ENCODE peak calls at places on chromosome 6, in seven cellular contexts. J, X, M, K, I, L and U are unnamed samples.
A peak's percentile ranks its signal among the peaks of the same experiment; 100 is the strongest.

GRCh38 chr6:112320561-112321300 is 26.4 kb upstream of the RFPL4B start:
- DNase-seq in J (no peak), X (no peak), M (no peak), K (no peak), I (no peak), L (no peak), U (no peak)

GRCh38 chr6:109073344-109074235 is 21.1 kb downstream of the SESN1 start:
- DNase-seq in J (peak; percentile 38), X (peak; percentile 55), M (no peak), K (peak; percentile 67), I (no peak), L (peak; percentile 27), U (peak; percentile 56)

GRCh38 chr6:1624071-1624847 is 14.5 kb downstream of the FOXC1 start:
- DNase-seq in J (no peak), X (no peak), M (no peak), K (no peak), I (no peak), L (no peak), U (no peak)

GRCh38 chr6:119587537-119587936 is 238.0 kb upstream of the MAN1A1 start:
- DNase-seq in J (no peak), X (no peak), M (no peak), K (no peak), I (no peak), L (no peak), U (peak; percentile 3)

GRCh38 chr6:22613695-22614094 is 44.3 kb downstream of the HDGFL1 start:
- DNase-seq in J (no peak), X (no peak), M (no peak), K (no peak), I (no peak), L (no peak), U (no peak)

GRCh38 chr6:135853227-135853626 is 1.7 kb downstream of the PDE7B start:
- DNase-seq in J (no peak), X (no peak), M (no peak), K (no peak), I (no peak), L (no peak), U (no peak)

GRCh38 chr6:47780510-47781356 is 1.1 kb upstream of the OPN5 start:
- DNase-seq in J (peak; percentile 32), X (peak; percentile 23), M (peak; percentile 3), K (peak; percentile 62), I (no peak), L (no peak), U (peak; percentile 66)

GRCh38 chr6:78598966-78599365 is 268.4 kb upstream of the IRAK1BP1 start:
- DNase-seq in J (no peak), X (no peak), M (peak; percentile 5), K (no peak), I (no peak), L (no peak), U (peak; percentile 98)

GRCh38 chr6:151389640-151390275 is 1.6 kb downstream of the ZBTB2 start:
- DNase-seq in J (no peak), X (peak; percentile 65), M (no peak), K (peak; percentile 64), I (no peak), L (peak; percentile 38), U (no peak)

GRCh38 chr6:89413006-89413400 is 930 bp upstream of the RRAGD start:
- DNase-seq in J (no peak), X (no peak), M (no peak), K (no peak), I (no peak), L (no peak), U (no peak)

GRCh38 chr6:137810554-137811120 is 56.4 kb upstream of the TNFAIP3 start:
- DNase-seq in J (no peak), X (no peak), M (no peak), K (peak; percentile 78), I (no peak), L (no peak), U (no peak)

GRCh38 chr6:30724906-30725667 is 4.9 kb downstream of the TUBB start:
- DNase-seq in J (no peak), X (no peak), M (no peak), K (no peak), I (no peak), L (no peak), U (no peak)

GRCh38 chr6:17910178-17910577 is 77.3 kb downstream of the KIF13A start:
- DNase-seq in J (no peak), X (no peak), M (no peak), K (no peak), I (no peak), L (no peak), U (no peak)

GRCh38 chr6:96522469-96523009 is 933 bp downstream of the UFL1 start:
- DNase-seq in J (no peak), X (peak; percentile 7), M (no peak), K (peak; percentile 22), I (no peak), L (no peak), U (no peak)

GRCh38 chr6:45678063-45678620 is 300.4 kb upstream of the SUPT3H start:
- DNase-seq in J (no peak), X (no peak), M (no peak), K (no peak), I (no peak), L (no peak), U (no peak)

GRCh38 chr6:155791186-155791585 is 335.5 kb upstream of the NOX3 start:
- DNase-seq in J (no peak), X (no peak), M (no peak), K (no peak), I (no peak), L (no peak), U (no peak)

GRCh38 chr6:168574699-168575195 is 133.8 kb downstream of the SMOC2 start:
- DNase-seq in J (peak; percentile 25), X (no peak), M (no peak), K (no peak), I (no peak), L (no peak), U (peak; percentile 21)

GRCh38 chr6:30626484-30627366 is at the start of gene ATAT1:
- DNase-seq in J (peak; percentile 32), X (peak; percentile 92), M (peak; percentile 60), K (peak; percentile 88), I (peak; percentile 36), L (peak; percentile 61), U (peak; percentile 70)

DNA sequence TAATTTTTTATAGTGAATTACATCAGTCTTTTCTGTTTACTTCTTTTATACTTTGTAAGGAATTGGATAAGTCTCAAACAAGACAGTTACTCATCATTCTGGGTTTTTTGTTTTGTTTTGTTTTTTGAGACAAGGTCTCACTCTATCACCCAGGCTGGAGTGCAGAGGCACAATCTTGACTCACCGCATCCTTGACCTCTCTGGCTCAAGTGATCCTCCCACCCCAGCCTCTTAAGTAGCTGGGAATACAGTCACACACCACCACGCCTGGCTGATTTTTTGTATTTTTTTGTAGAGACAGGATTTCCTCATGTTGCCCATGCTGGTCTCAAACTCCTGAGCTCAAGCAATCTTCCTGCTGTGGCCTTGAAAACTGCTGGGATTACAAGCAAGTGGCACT is 524.3 kb downstream of the EYS start:
- DNase-seq in J (no peak), X (no peak), M (no peak), K (no peak), I (no peak), L (no peak), U (no peak)
- TF ChIP-seq YY1 in J (no peak), X (no peak), M (no peak), K (no peak), I (no peak), L (no peak), U (no peak)

GRCh38 chr6:94130458-94130857 is 711.1 kb upstream of the EPHA7 start:
- DNase-seq in J (no peak), X (no peak), M (no peak), K (no peak), I (no peak), L (no peak), U (no peak)
- TF ChIP-seq YY1 in J (no peak), X (no peak), M (no peak), K (no peak), I (no peak), L (no peak), U (no peak)

DNA sequence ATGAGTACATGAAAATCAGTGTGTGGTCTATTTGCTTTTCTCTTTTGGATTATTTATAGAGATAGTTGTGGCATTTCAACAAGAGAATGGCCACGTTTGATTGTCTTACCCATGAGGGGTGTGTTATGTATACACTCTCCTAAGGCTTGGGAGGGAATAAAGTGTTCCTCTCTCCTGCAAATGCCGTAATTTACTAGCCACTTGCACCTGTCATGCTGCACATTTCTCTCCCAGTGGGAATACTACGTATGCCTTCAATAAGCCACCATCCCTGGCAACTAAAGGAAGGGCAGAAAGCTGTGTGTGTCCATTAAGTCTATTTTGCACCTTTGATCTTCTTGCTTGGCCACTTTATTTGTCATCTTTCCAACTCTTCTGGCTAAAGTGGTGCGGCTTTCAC is 541.2 kb downstream of the QKI start:
- DNase-seq in J (no peak), X (no peak), M (no peak), K (no peak), I (no peak), L (no peak), U (no peak)
- TF ChIP-seq YY1 in J (no peak), X (no peak), M (no peak), K (no peak), I (no peak), L (no peak), U (no peak)

GRCh38 chr6:40961831-40962230 is 77.2 kb downstream of the UNC5CL start:
- DNase-seq in J (no peak), X (no peak), M (no peak), K (no peak), I (no peak), L (no peak), U (no peak)

GRCh38 chr6:40963019-40963418 is 76.0 kb downstream of the UNC5CL start:
- DNase-seq in J (no peak), X (no peak), M (no peak), K (no peak), I (no peak), L (no peak), U (no peak)

GRCh38 chr6:40959781-40960327 is 79.2 kb downstream of the UNC5CL start:
- DNase-seq in J (no peak), X (no peak), M (no peak), K (peak; percentile 43), I (no peak), L (no peak), U (no peak)

GRCh38 chr6:40960784-40961430 is 78.1 kb downstream of the UNC5CL start:
- DNase-seq in J (no peak), X (no peak), M (no peak), K (peak; percentile 34), I (no peak), L (no peak), U (no peak)

DNA sequence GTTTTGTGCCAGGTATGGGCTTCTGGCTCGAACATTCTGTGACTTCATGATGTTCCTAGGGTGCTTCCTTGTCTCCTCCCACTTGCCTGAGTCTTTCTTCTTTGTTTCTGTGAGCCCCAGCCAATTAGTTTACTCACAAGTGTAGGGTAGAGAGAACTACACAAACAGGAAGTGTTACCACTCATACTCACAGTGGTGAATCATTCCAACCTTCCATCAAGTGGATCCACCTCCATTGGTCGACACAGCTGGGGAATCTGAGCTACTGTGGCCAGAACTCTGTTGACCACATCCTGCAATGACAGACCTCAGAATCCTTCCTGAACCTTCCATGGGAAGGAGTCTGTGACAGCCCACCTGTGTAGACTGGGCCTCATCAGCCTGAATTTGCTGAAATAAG is 76.8 kb downstream of the UNC5CL start:
- DNase-seq in J (no peak), X (no peak), M (no peak), K (peak; percentile 52), I (peak; percentile 36), L (no peak), U (peak; percentile 77)
- TF ChIP-seq YY1 in J (no peak), X (no peak), M (no peak), K (no peak), I (no peak), L (no peak), U (no peak)